ENCODE peak calls at places on chromosome 17, in ten cellular contexts. R, S, J, Y, I, U, L, Z, A and D are unnamed samples.

GRCh38 chr17:49952209-49952911 is 16.6 kb upstream of the DLX4 start:
- DNase-seq in R (peak), S (peak), J (peak), Y (peak), I (peak), U (peak), L (peak), Z (peak), A (peak), D (no peak)

GRCh38 chr17:19569785-19570496 is 36.3 kb downstream of the SLC47A1 start:
- DNase-seq in R (no peak), S (no peak), J (no peak), Y (no peak), I (no peak), U (no peak), L (no peak), Z (no peak), A (no peak), D (no peak)

GRCh38 chr17:48066192-48066591 is 18.0 kb downstream of the NFE2L1 start:
- DNase-seq in R (no peak), S (no peak), J (no peak), Y (no peak), I (no peak), U (no peak), L (no peak), Z (no peak), A (no peak), D (no peak)

GRCh38 chr17:82598256-82599011 is 49.8 kb downstream of the WDR45B start:
- DNase-seq in R (no peak), S (no peak), J (no peak), Y (no peak), I (no peak), U (peak), L (no peak), Z (no peak), A (peak), D (no peak)

GRCh38 chr17:5299383-5299782 is 17.3 kb downstream of the RABEP1 start:
- DNase-seq in R (no peak), S (no peak), J (no peak), Y (no peak), I (no peak), U (no peak), L (peak), Z (no peak), A (peak), D (no peak)

GRCh38 chr17:67359960-67360817 is 6.2 kb downstream of the PSMD12 start:
- DNase-seq in R (no peak), S (no peak), J (no peak), Y (no peak), I (peak), U (peak), L (no peak), Z (no peak), A (peak), D (no peak)

GRCh38 chr17:44556854-44557606 is at the start of gene FZD2:
- DNase-seq in R (peak), S (peak), J (no peak), Y (peak), I (peak), U (peak), L (peak), Z (peak), A (peak), D (peak)

GRCh38 chr17:1762906-1763829 is 1.3 kb downstream of the SERPINF1 start:
- DNase-seq in R (no peak), S (peak), J (no peak), Y (peak), I (no peak), U (peak), L (peak), Z (peak), A (peak), D (peak)

GRCh38 chr17:51385208-51385607 is 124.9 kb downstream of the UTP18 start:
- DNase-seq in R (no peak), S (no peak), J (no peak), Y (no peak), I (no peak), U (no peak), L (no peak), Z (no peak), A (no peak), D (no peak)

GRCh38 chr17:9237661-9238301 is 216.5 kb downstream of the NTN1 start:
- DNase-seq in R (no peak), S (no peak), J (no peak), Y (no peak), I (peak), U (no peak), L (no peak), Z (no peak), A (no peak), D (no peak)

GRCh38 chr17:75344664-75345063 is 55.4 kb upstream of the SLC25A19 start:
- DNase-seq in R (no peak), S (no peak), J (no peak), Y (no peak), I (no peak), U (no peak), L (no peak), Z (no peak), A (no peak), D (no peak)

GRCh38 chr17:38727661-38728220 is 2.4 kb upstream of the CISD3 start:
- DNase-seq in R (no peak), S (no peak), J (no peak), Y (no peak), I (no peak), U (no peak), L (no peak), Z (no peak), A (no peak), D (no peak)

GRCh38 chr17:81470944-81471803 is 41.4 kb downstream of the ACTG1 start:
- DNase-seq in R (no peak), S (no peak), J (no peak), Y (no peak), I (no peak), U (no peak), L (peak), Z (no peak), A (peak), D (peak)

GRCh38 chr17:78172284-78173024 is 4.1 kb downstream of the SYNGR2 start:
- DNase-seq in R (no peak), S (peak), J (no peak), Y (peak), I (peak), U (peak), L (no peak), Z (peak), A (no peak), D (no peak)

GRCh38 chr17:78238823-78239488 is 7.5 kb downstream of the TMEM235 start:
- DNase-seq in R (no peak), S (no peak), J (no peak), Y (no peak), I (no peak), U (no peak), L (no peak), Z (no peak), A (no peak), D (no peak)

GRCh38 chr17:46727572-46728348 is 90.7 kb downstream of the WNT3 start:
- DNase-seq in R (peak), S (no peak), J (no peak), Y (no peak), I (no peak), U (peak), L (peak), Z (no peak), A (peak), D (peak)